ENCODE peak calls at places on chromosomes 2 and 18, in seven cellular contexts. J is HepG2, O is HCT116, B is K562, I is SK-N-SH, Z is GM12878, A is H1. C is an unnamed sample.

GRCh38 chr18:31741096-31741735 is 19.5 kb downstream of the SLC25A52 start:
- DNase-seq in J (peak), B (peak), Z (peak), I (peak), O (peak), A (peak), C (no peak)

GRCh38 chr2:107738268-107738667 is 88.4 kb upstream of the RGPD4 start:
- DNase-seq in Z (no peak), B (no peak), I (no peak), A (no peak), O (no peak), J (no peak), C (no peak)

GRCh38 chr2:66584011-66584410 is 149.1 kb downstream of the MEIS1 start:
- DNase-seq in I (no peak), O (no peak), B (no peak), A (no peak), Z (no peak), J (no peak), C (no peak)

GRCh38 chr18:41457730-41458129 is 497.3 kb upstream of the PIK3C3 start:
- DNase-seq in A (no peak), B (no peak), O (no peak), J (no peak), Z (no peak), I (no peak), C (no peak)

GRCh38 chr2:170241731-170242130 is 63.8 kb downstream of the MYO3B start:
- DNase-seq in J (no peak), Z (no peak), O (no peak), B (no peak), A (no peak), I (no peak), C (no peak)

GRCh38 chr18:33355263-33355662 is 85.3 kb downstream of the CCDC178 start:
- DNase-seq in B (no peak), J (no peak), O (no peak), A (no peak), I (no peak), Z (no peak), C (no peak)

GRCh38 chr2:167342769-167343168 is 454.5 kb downstream of the XIRP2 start:
- DNase-seq in I (peak), J (peak), B (no peak), O (no peak), Z (no peak), A (no peak), C (no peak)

GRCh38 chr2:120878970-120879369 is 143.3 kb downstream of the GLI2 start:
- DNase-seq in O (no peak), I (no peak), Z (no peak), A (no peak), J (no peak), B (no peak), C (no peak)

GRCh38 chr2:99680946-99681345 is 191.1 kb upstream of the REV1 start:
- DNase-seq in I (no peak), B (no peak), J (no peak), O (no peak), A (no peak), Z (no peak), C (no peak)

GRCh38 chr18:4672152-4672551 is 217.0 kb upstream of the DLGAP1 start:
- DNase-seq in B (no peak), O (no peak), I (no peak), J (no peak), Z (peak), A (no peak), C (no peak)

GRCh38 chr18:9428862-9429661 is 46.3 kb upstream of the RALBP1 start:
- DNase-seq in A (no peak), B (no peak), O (no peak), Z (no peak), I (no peak), J (no peak), C (no peak)

GRCh38 chr2:199910338-199911051 is 598 bp upstream of the C2orf69 start:
- DNase-seq in Z (no peak), J (no peak), A (no peak), O (no peak), I (no peak), B (no peak), C (no peak)

GRCh38 chr2:152301131-152301530 is 33.8 kb upstream of the FMNL2 start:
- DNase-seq in O (no peak), B (no peak), J (no peak), A (no peak), Z (no peak), I (no peak), C (no peak)

GRCh38 chr2:152307863-152308262 is 27.1 kb upstream of the FMNL2 start:
- DNase-seq in A (no peak), Z (no peak), I (no peak), J (no peak), B (no peak), O (no peak), C (no peak)

GRCh38 chr2:152309352-152310214 is 25.4 kb upstream of the FMNL2 start:
- DNase-seq in A (no peak), Z (no peak), O (no peak), I (no peak), B (no peak), J (no peak), C (no peak)

GRCh38 chr2:152304845-152305244 is 30.1 kb upstream of the FMNL2 start:
- DNase-seq in O (no peak), A (no peak), B (no peak), J (no peak), Z (no peak), I (no peak), C (no peak)
- TF ChIP-seq JUND in O (no peak), A (no peak), B (no peak), J (no peak), Z (no peak), I (no peak), C (no peak)

DNA sequence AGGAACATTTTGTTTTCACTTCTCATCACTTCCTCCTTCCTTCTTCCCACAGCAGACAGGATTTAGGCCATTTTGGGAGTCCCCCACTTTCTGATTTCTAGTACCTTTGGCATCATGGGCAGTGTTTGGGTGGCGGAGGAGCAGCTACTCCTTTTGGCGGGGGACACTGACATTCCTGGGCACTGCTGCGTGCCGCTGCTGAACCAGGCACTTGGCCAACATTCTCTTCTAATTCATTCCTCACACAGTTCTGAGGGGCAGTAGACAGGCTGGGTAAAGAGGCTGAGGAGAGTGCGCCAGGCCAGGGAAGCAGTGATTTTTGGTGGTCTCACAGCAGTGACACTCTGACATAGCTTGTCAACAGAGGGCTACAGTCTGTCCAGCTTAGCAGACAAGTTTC is 270.2 kb downstream of the LOXHD1 start:
- DNase-seq in O (no peak), J (no peak), A (no peak), I (no peak), B (no peak), Z (no peak), C (no peak)
- TF ChIP-seq JUND in O (no peak), J (no peak), A (no peak), I (no peak), B (no peak), Z (no peak), C (no peak)

GRCh38 chr2:11995381-11995947 is 249.0 kb downstream of the LPIN1 start:
- DNase-seq in B (no peak), O (no peak), Z (no peak), I (no peak), A (no peak), J (no peak), C (no peak)
- TF ChIP-seq JUND in B (no peak), O (no peak), Z (no peak), I (peak), A (no peak), J (no peak), C (no peak)

GRCh38 chr2:239826786-239827510 is 198.2 kb downstream of the NDUFA10 start:
- DNase-seq in J (no peak), I (peak), A (peak), O (no peak), Z (no peak), B (no peak), C (no peak)
- TF ChIP-seq JUND in J (no peak), I (no peak), A (no peak), O (no peak), Z (no peak), B (no peak), C (no peak)

DNA sequence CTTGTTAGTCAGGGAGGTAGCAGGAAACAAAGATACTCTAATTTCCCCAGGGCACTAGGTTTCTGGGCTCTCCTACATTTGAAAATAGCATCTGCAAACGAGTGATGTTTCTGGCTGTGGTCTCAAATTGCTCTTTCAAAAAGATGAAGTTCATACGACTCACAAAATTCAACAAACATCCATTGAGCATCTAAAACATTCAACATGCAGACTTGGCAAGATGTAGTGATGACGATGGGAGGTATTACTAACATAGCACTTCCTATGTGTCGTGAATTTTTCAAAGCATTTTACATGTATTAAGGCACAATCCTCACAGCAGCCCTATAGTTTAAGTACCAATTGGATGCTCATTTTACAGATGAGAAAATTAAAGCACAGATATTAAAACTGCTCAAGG is 5.2 kb downstream of the CCBE1 start:
- DNase-seq in I (no peak), A (no peak), Z (no peak), O (no peak), B (no peak), J (no peak), C (no peak)
- TF ChIP-seq JUND in I (no peak), A (no peak), Z (no peak), O (no peak), B (no peak), J (no peak), C (no peak)

GRCh38 chr2:232242316-232242715 is 136.2 kb upstream of the ALPP start:
- DNase-seq in I (no peak), Z (no peak), A (no peak), B (no peak), J (no peak), O (no peak), C (no peak)

GRCh38 chr2:232238108-232238507 is 140.4 kb upstream of the ALPP start:
- DNase-seq in Z (no peak), B (no peak), I (no peak), O (no peak), J (no peak), A (no peak), C (no peak)

GRCh38 chr2:232237460-232237859 is 141.1 kb upstream of the ALPP start:
- DNase-seq in I (no peak), A (no peak), O (no peak), J (no peak), Z (no peak), B (no peak), C (no peak)

GRCh38 chr2:232240896-232241295 is 137.7 kb upstream of the ALPP start:
- DNase-seq in O (no peak), Z (no peak), B (no peak), A (no peak), J (no peak), I (no peak), C (no peak)

GRCh38 chr2:232239956-232240681 is 138.4 kb upstream of the ALPP start:
- DNase-seq in Z (no peak), I (no peak), B (no peak), O (no peak), A (no peak), J (no peak), C (no peak)
- TF ChIP-seq JUND in Z (no peak), I (no peak), B (no peak), O (peak), A (no peak), J (no peak), C (no peak)

DNA sequence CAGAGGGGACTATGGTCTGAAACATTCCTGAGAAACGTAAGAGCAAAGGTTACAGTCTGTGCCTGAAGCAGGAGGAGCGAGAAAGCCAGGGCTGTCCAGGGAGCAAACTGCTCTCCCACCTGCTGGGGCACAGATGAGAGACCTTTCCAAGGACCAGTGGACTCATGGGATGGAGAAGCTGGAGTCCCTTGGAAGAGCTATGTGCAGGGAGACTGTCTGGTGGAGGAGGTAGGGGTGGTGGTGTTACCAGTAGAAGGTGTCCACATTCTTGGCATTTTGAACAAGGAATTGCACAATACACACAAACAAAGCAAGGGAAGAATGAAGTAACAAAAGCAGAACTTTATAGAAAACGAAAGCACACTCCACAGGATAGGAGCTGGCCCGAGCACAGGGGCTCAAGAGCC is 97.9 kb upstream of the CYRIA start:
- DNase-seq in A (no peak), J (no peak), I (no peak), O (no peak), Z (no peak), B (no peak), C (no peak)
- TF ChIP-seq JUND in A (no peak), J (no peak), I (no peak), O (no peak), Z (no peak), B (no peak), C (no peak)

GRCh38 chr2:38178556-38179419 is 102.8 kb upstream of the CYP1B1 start:
- DNase-seq in Z (peak), J (no peak), O (no peak), A (no peak), I (no peak), B (no peak), C (peak)

GRCh38 chr2:38176619-38177021 is 100.7 kb upstream of the CYP1B1 start:
- DNase-seq in I (no peak), B (no peak), O (no peak), A (no peak), Z (no peak), J (no peak), C (no peak)

GRCh38 chr2:38174646-38175096 is 98.7 kb upstream of the CYP1B1 start:
- DNase-seq in J (no peak), O (no peak), I (no peak), B (no peak), A (no peak), Z (no peak), C (no peak)

GRCh38 chr2:38180754-38181153 is 104.8 kb upstream of the CYP1B1 start:
- DNase-seq in B (no peak), Z (no peak), A (no peak), J (no peak), O (no peak), I (no peak), C (no peak)

DNA sequence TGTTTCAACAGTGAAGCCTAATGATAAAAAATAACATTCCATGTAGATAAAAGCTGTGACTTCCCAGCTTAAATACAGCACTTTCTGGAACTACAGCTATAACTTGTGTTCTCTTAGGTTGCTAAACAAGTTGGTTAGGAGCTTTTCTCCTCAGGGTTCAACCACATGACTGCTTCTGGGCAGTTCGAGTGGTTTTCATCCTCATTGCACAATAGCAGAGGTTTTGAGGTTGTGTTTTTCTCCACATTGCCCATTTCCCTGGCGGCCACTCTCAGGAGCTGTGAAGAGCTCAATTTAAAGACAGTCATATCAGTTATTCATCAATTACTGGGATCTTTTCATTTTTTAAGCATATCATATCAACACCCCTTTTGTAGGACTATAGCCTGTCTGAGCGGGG is 102.2 kb upstream of the CYP1B1 start:
- DNase-seq in J (no peak), I (no peak), Z (no peak), B (no peak), O (no peak), A (no peak), C (peak)
- TF ChIP-seq JUND in J (no peak), I (no peak), Z (no peak), B (no peak), O (no peak), A (no peak), C (no peak)

GRCh38 chr18:21741511-21742322 is 1.1 kb downstream of the MIB1 start:
- DNase-seq in A (peak), J (no peak), O (no peak), I (peak), B (peak), Z (no peak), C (no peak)
- TF ChIP-seq JUND in A (no peak), J (no peak), O (no peak), I (no peak), B (no peak), Z (no peak), C (no peak)

C was measured in T47D.